ENCODE peak calls at places on chromosomes 13 and 19, in five cellular contexts. One of them, this sample, is unnamed.

GRCh38 chr19:14559916-14560775 is 11.7 kb downstream of the NDUFB7 start:
- DNase-seq in DMS153: no peak
- DNase-seq in stimulated activated naive CD4-positive, alpha-beta T cell treated with Interleukin-2 at 50 U/mL for 16 hours: no peak
- DNase-seq in activated T-cell treated with anti-CD3 and anti-CD28 coated beads for 1 hour: no peak
- DNase-seq in bronchial epithelial cell: no peak
- DNase-seq in this sample: no peak

GRCh38 chr19:35249146-35249847 is 495 bp downstream of the LSR start:
- DNase-seq in activated T-cell treated with anti-CD3 and anti-CD28 coated beads for 1 hour: no peak
- DNase-seq in bronchial epithelial cell: no peak
- DNase-seq in DMS153: no peak
- DNase-seq in stimulated activated naive CD4-positive, alpha-beta T cell treated with Interleukin-2 at 50 U/mL for 16 hours: no peak
- DNase-seq in this sample: no peak

GRCh38 chr19:10430505-10431253 is 10.3 kb downstream of the PDE4A start:
- DNase-seq in bronchial epithelial cell: no peak
- DNase-seq in activated T-cell treated with anti-CD3 and anti-CD28 coated beads for 1 hour: no peak
- DNase-seq in stimulated activated naive CD4-positive, alpha-beta T cell treated with Interleukin-2 at 50 U/mL for 16 hours: no peak
- DNase-seq in DMS153: no peak
- DNase-seq in this sample: no peak

GRCh38 chr19:39390460-39390758 is 497 bp downstream of the PAF1 start:
- DNase-seq in DMS153: peak; percentile 71
- DNase-seq in stimulated activated naive CD4-positive, alpha-beta T cell treated with Interleukin-2 at 50 U/mL for 16 hours: no peak
- DNase-seq in bronchial epithelial cell: peak; percentile 72
- DNase-seq in activated T-cell treated with anti-CD3 and anti-CD28 coated beads for 1 hour: peak; percentile 64
- DNase-seq in this sample: peak; percentile 78

GRCh38 chr13:40406405-40407138 is 259.9 kb downstream of the FOXO1 start:
- DNase-seq in stimulated activated naive CD4-positive, alpha-beta T cell treated with Interleukin-2 at 50 U/mL for 16 hours: no peak
- DNase-seq in activated T-cell treated with anti-CD3 and anti-CD28 coated beads for 1 hour: no peak
- DNase-seq in bronchial epithelial cell: peak; percentile 66
- DNase-seq in DMS153: no peak
- DNase-seq in this sample: no peak

GRCh38 chr19:55626350-55626749 is 2.0 kb upstream of the ZNF784 start:
- DNase-seq in stimulated activated naive CD4-positive, alpha-beta T cell treated with Interleukin-2 at 50 U/mL for 16 hours: peak; percentile 44
- DNase-seq in bronchial epithelial cell: no peak
- DNase-seq in activated T-cell treated with anti-CD3 and anti-CD28 coated beads for 1 hour: no peak
- DNase-seq in DMS153: no peak
- DNase-seq in this sample: no peak

GRCh38 chr19:46916971-46917370 is 56.2 kb downstream of the ARHGAP35 start:
- DNase-seq in stimulated activated naive CD4-positive, alpha-beta T cell treated with Interleukin-2 at 50 U/mL for 16 hours: no peak
- DNase-seq in DMS153: no peak
- DNase-seq in bronchial epithelial cell: no peak
- DNase-seq in activated T-cell treated with anti-CD3 and anti-CD28 coated beads for 1 hour: no peak
- DNase-seq in this sample: no peak

GRCh38 chr19:13149628-13150186 is 468 bp downstream of the STX10 start:
- DNase-seq in stimulated activated naive CD4-positive, alpha-beta T cell treated with Interleukin-2 at 50 U/mL for 16 hours: peak; percentile 38
- DNase-seq in bronchial epithelial cell: no peak
- DNase-seq in activated T-cell treated with anti-CD3 and anti-CD28 coated beads for 1 hour: no peak
- DNase-seq in DMS153: no peak
- DNase-seq in this sample: peak; percentile 25

GRCh38 chr13:110338441-110339101 is 31.5 kb downstream of the COL4A2 start:
- DNase-seq in DMS153: no peak
- DNase-seq in activated T-cell treated with anti-CD3 and anti-CD28 coated beads for 1 hour: no peak
- DNase-seq in stimulated activated naive CD4-positive, alpha-beta T cell treated with Interleukin-2 at 50 U/mL for 16 hours: no peak
- DNase-seq in bronchial epithelial cell: no peak
- DNase-seq in this sample: peak; percentile 14

GRCh38 chr13:27012482-27013197 is 159.0 kb downstream of the USP12 start:
- DNase-seq in bronchial epithelial cell: peak; percentile 89
- DNase-seq in activated T-cell treated with anti-CD3 and anti-CD28 coated beads for 1 hour: no peak
- DNase-seq in DMS153: no peak
- DNase-seq in stimulated activated naive CD4-positive, alpha-beta T cell treated with Interleukin-2 at 50 U/mL for 16 hours: no peak
- DNase-seq in this sample: no peak

GRCh38 chr13:40639226-40639681 is 27.2 kb downstream of the FOXO1 start:
- DNase-seq in stimulated activated naive CD4-positive, alpha-beta T cell treated with Interleukin-2 at 50 U/mL for 16 hours: no peak
- DNase-seq in activated T-cell treated with anti-CD3 and anti-CD28 coated beads for 1 hour: no peak
- DNase-seq in DMS153: no peak
- DNase-seq in bronchial epithelial cell: no peak
- DNase-seq in this sample: no peak

GRCh38 chr19:2274185-2274711 is 7.7 kb downstream of the PEAK3 start:
- DNase-seq in activated T-cell treated with anti-CD3 and anti-CD28 coated beads for 1 hour: no peak
- DNase-seq in bronchial epithelial cell: no peak
- DNase-seq in stimulated activated naive CD4-positive, alpha-beta T cell treated with Interleukin-2 at 50 U/mL for 16 hours: no peak
- DNase-seq in DMS153: no peak
- DNase-seq in this sample: no peak

GRCh38 chr13:24168392-24168750 is 7.9 kb downstream of the SPATA13 start:
- DNase-seq in stimulated activated naive CD4-positive, alpha-beta T cell treated with Interleukin-2 at 50 U/mL for 16 hours: no peak
- DNase-seq in DMS153: no peak
- DNase-seq in bronchial epithelial cell: no peak
- DNase-seq in activated T-cell treated with anti-CD3 and anti-CD28 coated beads for 1 hour: no peak
- DNase-seq in this sample: no peak

GRCh38 chr13:77333521-77334083 is 6.7 kb upstream of the MYCBP2 start:
- DNase-seq in bronchial epithelial cell: no peak
- DNase-seq in DMS153: no peak
- DNase-seq in stimulated activated naive CD4-positive, alpha-beta T cell treated with Interleukin-2 at 50 U/mL for 16 hours: no peak
- DNase-seq in activated T-cell treated with anti-CD3 and anti-CD28 coated beads for 1 hour: no peak
- DNase-seq in this sample: no peak

GRCh38 chr19:35665157-35665556 is 1.2 kb upstream of the UPK1A start:
- DNase-seq in activated T-cell treated with anti-CD3 and anti-CD28 coated beads for 1 hour: no peak
- DNase-seq in stimulated activated naive CD4-positive, alpha-beta T cell treated with Interleukin-2 at 50 U/mL for 16 hours: no peak
- DNase-seq in DMS153: no peak
- DNase-seq in bronchial epithelial cell: no peak
- DNase-seq in this sample: no peak

GRCh38 chr19:17406039-17406886 is 833 bp upstream of the BST2 start:
- DNase-seq in stimulated activated naive CD4-positive, alpha-beta T cell treated with Interleukin-2 at 50 U/mL for 16 hours: no peak
- DNase-seq in bronchial epithelial cell: no peak
- DNase-seq in activated T-cell treated with anti-CD3 and anti-CD28 coated beads for 1 hour: no peak
- DNase-seq in DMS153: no peak
- DNase-seq in this sample: no peak

GRCh38 chr13:77919351-77920294 is 992 bp upstream of the EDNRB start:
- DNase-seq in stimulated activated naive CD4-positive, alpha-beta T cell treated with Interleukin-2 at 50 U/mL for 16 hours: no peak
- DNase-seq in activated T-cell treated with anti-CD3 and anti-CD28 coated beads for 1 hour: no peak
- DNase-seq in DMS153: no peak
- DNase-seq in bronchial epithelial cell: no peak
- DNase-seq in this sample: peak; percentile 31

GRCh38 chr13:21175656-21176194 is 627 bp downstream of the SKA3 start:
- DNase-seq in bronchial epithelial cell: peak; percentile 24
- DNase-seq in DMS153: no peak
- DNase-seq in stimulated activated naive CD4-positive, alpha-beta T cell treated with Interleukin-2 at 50 U/mL for 16 hours: no peak
- DNase-seq in activated T-cell treated with anti-CD3 and anti-CD28 coated beads for 1 hour: no peak
- DNase-seq in this sample: no peak

GRCh38 chr19:15161028-15161984 is 39.5 kb downstream of the NOTCH3 start:
- DNase-seq in DMS153: no peak
- DNase-seq in activated T-cell treated with anti-CD3 and anti-CD28 coated beads for 1 hour: no peak
- DNase-seq in stimulated activated naive CD4-positive, alpha-beta T cell treated with Interleukin-2 at 50 U/mL for 16 hours: no peak
- DNase-seq in bronchial epithelial cell: no peak
- DNase-seq in this sample: no peak

GRCh38 chr19:57212109-57212508 is 18.7 kb upstream of the AURKC start:
- DNase-seq in bronchial epithelial cell: peak; percentile 4
- DNase-seq in stimulated activated naive CD4-positive, alpha-beta T cell treated with Interleukin-2 at 50 U/mL for 16 hours: peak; percentile 4
- DNase-seq in DMS153: no peak
- DNase-seq in activated T-cell treated with anti-CD3 and anti-CD28 coated beads for 1 hour: no peak
- DNase-seq in this sample: no peak

GRCh38 chr13:31166591-31166990 is 4.9 kb upstream of the HSPH1 start:
- DNase-seq in DMS153: no peak
- DNase-seq in activated T-cell treated with anti-CD3 and anti-CD28 coated beads for 1 hour: no peak
- DNase-seq in stimulated activated naive CD4-positive, alpha-beta T cell treated with Interleukin-2 at 50 U/mL for 16 hours: no peak
- DNase-seq in bronchial epithelial cell: peak; percentile 76
- DNase-seq in this sample: no peak

This sample was measured in putamen.